ENCODE peak calls at places on chromosomes 4 and X, in seven cellular contexts. One of them, this sample, is unnamed.

GRCh38 chrX:623599-624323 is 6.8 kb upstream of the SHOX start:
- DNase-seq in glutamatergic neuron: peak; percentile 54
- DNase-seq in nephron progenitor cell: peak; percentile 51
- DNase-seq in AG04450: no peak
- DNase-seq in GM10248: no peak
- DNase-seq in B cell: no peak
- DNase-seq in MCF 10A: no peak
- DNase-seq in this sample: no peak

GRCh38 chr4:69907151-69907550 is 23.7 kb upstream of the CSN1S1 start:
- DNase-seq in MCF 10A: no peak
- DNase-seq in AG04450: no peak
- DNase-seq in glutamatergic neuron: no peak
- DNase-seq in B cell: no peak
- DNase-seq in GM10248: no peak
- DNase-seq in nephron progenitor cell: no peak
- DNase-seq in this sample: no peak

GRCh38 chrX:119605398-119605738 is 856 bp downstream of the NKRF start:
- DNase-seq in B cell: peak; percentile 15
- DNase-seq in GM10248: no peak
- DNase-seq in MCF 10A: no peak
- DNase-seq in nephron progenitor cell: peak; percentile 5
- DNase-seq in glutamatergic neuron: no peak
- DNase-seq in AG04450: no peak
- DNase-seq in this sample: peak; percentile 16

GRCh38 chr4:147596377-147596776 is 20.8 kb upstream of the TMEM184C start:
- DNase-seq in MCF 10A: peak; percentile 32
- DNase-seq in B cell: no peak
- DNase-seq in nephron progenitor cell: no peak
- DNase-seq in GM10248: peak; percentile 18
- DNase-seq in glutamatergic neuron: no peak
- DNase-seq in AG04450: no peak
- DNase-seq in this sample: no peak

GRCh38 chr4:3248178-3248480 is 830 bp upstream of the MSANTD1 start:
- DNase-seq in GM10248: no peak
- DNase-seq in nephron progenitor cell: no peak
- DNase-seq in MCF 10A: no peak
- DNase-seq in B cell: no peak
- DNase-seq in glutamatergic neuron: no peak
- DNase-seq in AG04450: no peak
- DNase-seq in this sample: no peak

GRCh38 chr4:124202106-124202505 is 510.4 kb downstream of the ANKRD50 start:
- DNase-seq in B cell: no peak
- DNase-seq in nephron progenitor cell: no peak
- DNase-seq in MCF 10A: peak; percentile 34
- DNase-seq in glutamatergic neuron: no peak
- DNase-seq in AG04450: no peak
- DNase-seq in GM10248: no peak
- DNase-seq in this sample: no peak

GRCh38 chr4:158371158-158371557 is 150.5 kb upstream of the RXFP1 start:
- DNase-seq in B cell: no peak
- DNase-seq in MCF 10A: peak; percentile 70
- DNase-seq in glutamatergic neuron: no peak
- DNase-seq in AG04450: no peak
- DNase-seq in GM10248: no peak
- DNase-seq in nephron progenitor cell: no peak
- DNase-seq in this sample: no peak

GRCh38 chr4:98484031-98484430 is 174.4 kb downstream of the TSPAN5 start:
- DNase-seq in glutamatergic neuron: no peak
- DNase-seq in nephron progenitor cell: no peak
- DNase-seq in MCF 10A: peak; percentile 65
- DNase-seq in AG04450: no peak
- DNase-seq in GM10248: no peak
- DNase-seq in B cell: no peak
- DNase-seq in this sample: no peak

GRCh38 chrX:76538860-76539259 is 111.3 kb downstream of the MAGEE1 start:
- DNase-seq in AG04450: no peak
- DNase-seq in B cell: no peak
- DNase-seq in MCF 10A: no peak
- DNase-seq in glutamatergic neuron: no peak
- DNase-seq in GM10248: no peak
- DNase-seq in nephron progenitor cell: no peak
- DNase-seq in this sample: no peak

GRCh38 chr4:31370866-31371465 is 650.8 kb downstream of the PCDH7 start:
- DNase-seq in AG04450: no peak
- DNase-seq in B cell: peak; percentile 16
- DNase-seq in glutamatergic neuron: no peak
- DNase-seq in nephron progenitor cell: peak; percentile 16
- DNase-seq in MCF 10A: peak; percentile 73
- DNase-seq in GM10248: peak; percentile 32
- DNase-seq in this sample: no peak

GRCh38 chr4:38562751-38563198 is 101.2 kb upstream of the KLF3 start:
- DNase-seq in glutamatergic neuron: no peak
- DNase-seq in AG04450: no peak
- DNase-seq in nephron progenitor cell: no peak
- DNase-seq in MCF 10A: peak; percentile 67
- DNase-seq in B cell: no peak
- DNase-seq in GM10248: no peak
- DNase-seq in this sample: no peak

GRCh38 chrX:129545408-129545807 is 5.3 kb downstream of the OCRL start:
- DNase-seq in MCF 10A: no peak
- DNase-seq in GM10248: no peak
- DNase-seq in glutamatergic neuron: no peak
- DNase-seq in B cell: no peak
- DNase-seq in AG04450: no peak
- DNase-seq in nephron progenitor cell: no peak
- DNase-seq in this sample: no peak

GRCh38 chrX:72624194-72624593 is 51.6 kb upstream of the HDAC8 start:
- DNase-seq in nephron progenitor cell: no peak
- DNase-seq in B cell: no peak
- DNase-seq in AG04450: no peak
- DNase-seq in GM10248: no peak
- DNase-seq in MCF 10A: no peak
- DNase-seq in glutamatergic neuron: no peak
- DNase-seq in this sample: no peak

GRCh38 chr4:185672618-185673017 is 137.3 kb upstream of the PDLIM3 start:
- DNase-seq in nephron progenitor cell: no peak
- DNase-seq in MCF 10A: no peak
- DNase-seq in GM10248: no peak
- DNase-seq in B cell: no peak
- DNase-seq in AG04450: no peak
- DNase-seq in glutamatergic neuron: no peak
- DNase-seq in this sample: no peak

GRCh38 chrX:10329984-10330383 is 173.2 kb downstream of the CLCN4 start:
- DNase-seq in nephron progenitor cell: no peak
- DNase-seq in MCF 10A: no peak
- DNase-seq in GM10248: no peak
- DNase-seq in glutamatergic neuron: no peak
- DNase-seq in B cell: no peak
- DNase-seq in AG04450: no peak
- DNase-seq in this sample: no peak

GRCh38 chr4:12555011-12555410 is 929.1 kb downstream of the RAB28 start:
- DNase-seq in MCF 10A: peak; percentile 91
- DNase-seq in B cell: no peak
- DNase-seq in GM10248: no peak
- DNase-seq in glutamatergic neuron: no peak
- DNase-seq in AG04450: no peak
- DNase-seq in nephron progenitor cell: no peak
- DNase-seq in this sample: no peak

GRCh38 chr4:39732728-39733127 is 34.8 kb downstream of the UBE2K start:
- DNase-seq in GM10248: no peak
- DNase-seq in glutamatergic neuron: no peak
- DNase-seq in nephron progenitor cell: no peak
- DNase-seq in AG04450: peak; percentile 66
- DNase-seq in MCF 10A: peak; percentile 85
- DNase-seq in B cell: no peak
- DNase-seq in this sample: no peak

GRCh38 chrX:147776988-147777387 is 134.7 kb upstream of the FMR1 start:
- DNase-seq in AG04450: no peak
- DNase-seq in B cell: no peak
- DNase-seq in nephron progenitor cell: no peak
- DNase-seq in GM10248: no peak
- DNase-seq in MCF 10A: no peak
- DNase-seq in glutamatergic neuron: no peak
- DNase-seq in this sample: no peak

GRCh38 chr4:186015212-186015817 is 53.6 kb upstream of the TLR3 start:
- DNase-seq in B cell: no peak
- DNase-seq in MCF 10A: peak; percentile 13
- DNase-seq in GM10248: no peak
- DNase-seq in nephron progenitor cell: no peak
- DNase-seq in AG04450: no peak
- DNase-seq in glutamatergic neuron: no peak
- DNase-seq in this sample: no peak

GRCh38 chr4:25467843-25468242 is 90.8 kb downstream of the ANAPC4 start:
- DNase-seq in MCF 10A: no peak
- DNase-seq in GM10248: no peak
- DNase-seq in AG04450: no peak
- DNase-seq in B cell: no peak
- DNase-seq in nephron progenitor cell: no peak
- DNase-seq in glutamatergic neuron: no peak
- DNase-seq in this sample: no peak

GRCh38 chr4:4856071-4857000 is 3.1 kb upstream of the MSX1 start:
- DNase-seq in GM10248: no peak
- DNase-seq in B cell: peak; percentile 33
- DNase-seq in nephron progenitor cell: peak; percentile 71
- DNase-seq in glutamatergic neuron: peak; percentile 40
- DNase-seq in MCF 10A: no peak
- DNase-seq in AG04450: no peak
- DNase-seq in this sample: no peak

GRCh38 chr4:48909697-48910096 is 3.1 kb upstream of the OCIAD2 start:
- DNase-seq in MCF 10A: peak; percentile 97
- DNase-seq in GM10248: no peak
- DNase-seq in B cell: no peak
- DNase-seq in AG04450: peak; percentile 90
- DNase-seq in glutamatergic neuron: no peak
- DNase-seq in nephron progenitor cell: no peak
- DNase-seq in this sample: no peak

GRCh38 chr4:151489462-151490203 is 80.7 kb downstream of the FHIP1A start:
- DNase-seq in AG04450: no peak
- DNase-seq in MCF 10A: no peak
- DNase-seq in GM10248: no peak
- DNase-seq in B cell: no peak
- DNase-seq in nephron progenitor cell: no peak
- DNase-seq in glutamatergic neuron: no peak
- DNase-seq in this sample: no peak
- TF ChIP-seq CTCF in AG04450: no peak
- TF ChIP-seq CTCF in MCF 10A: no peak
- TF ChIP-seq CTCF in GM10248: no peak
- TF ChIP-seq CTCF in B cell: no peak
- TF ChIP-seq CTCF in nephron progenitor cell: no peak
- TF ChIP-seq CTCF in glutamatergic neuron: no peak
- TF ChIP-seq CTCF in this sample: no peak

DNA sequence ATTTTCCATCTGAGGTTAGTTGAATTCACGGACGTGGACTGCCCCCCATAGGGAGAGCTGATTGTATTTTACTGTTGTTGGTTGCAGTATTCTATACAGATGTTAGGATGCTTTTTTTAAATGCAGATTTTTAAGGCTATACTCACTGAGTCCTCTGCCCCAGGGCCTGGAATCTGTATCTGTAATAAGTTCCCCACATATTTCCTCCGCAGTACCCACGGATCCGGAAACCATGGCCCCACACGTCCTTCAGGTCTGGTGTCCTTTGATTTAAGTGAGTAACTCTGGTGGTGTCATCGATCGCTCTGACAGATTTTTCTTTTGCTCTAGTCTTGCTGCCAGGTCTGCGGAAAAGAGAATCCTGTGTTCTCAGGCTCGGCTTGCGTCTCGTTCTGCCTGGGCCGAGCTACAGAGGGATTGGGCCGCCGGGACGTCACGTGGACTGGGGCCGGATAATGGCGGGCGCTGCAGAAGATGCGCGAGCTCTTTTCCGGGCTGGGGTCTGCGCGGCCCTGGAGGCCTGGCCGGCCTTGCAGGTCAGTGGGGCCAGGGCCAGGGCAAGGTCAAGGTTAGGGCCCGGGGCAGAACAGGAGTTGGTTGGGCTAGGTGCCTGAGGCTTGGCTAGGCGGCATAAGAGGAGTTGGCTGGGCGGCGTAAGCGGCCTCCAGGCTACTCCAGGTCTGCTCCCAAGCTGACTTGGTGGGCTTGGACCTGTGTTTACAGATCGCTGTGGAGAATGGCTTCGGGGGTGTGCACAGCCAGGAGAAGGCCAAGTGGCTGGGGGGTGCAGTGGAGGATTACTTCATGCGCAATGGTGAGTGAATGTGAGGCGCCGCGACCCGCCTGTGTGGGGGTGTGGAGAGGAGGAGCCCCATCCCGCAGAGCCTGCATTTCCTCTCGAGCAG is at the start of gene TSR2:
- DNase-seq in nephron progenitor cell: peak; percentile 76
- DNase-seq in GM10248: peak; percentile 77
- DNase-seq in MCF 10A: peak; percentile 82
- DNase-seq in glutamatergic neuron: peak; percentile 82
- DNase-seq in B cell: peak; percentile 77
- DNase-seq in AG04450: peak; percentile 65
- DNase-seq in this sample: peak; percentile 75
- TF ChIP-seq CTCF in nephron progenitor cell: no peak
- TF ChIP-seq CTCF in GM10248: peak; percentile 23
- TF ChIP-seq CTCF in MCF 10A: no peak
- TF ChIP-seq CTCF in glutamatergic neuron: no peak
- TF ChIP-seq CTCF in B cell: no peak
- TF ChIP-seq CTCF in AG04450: peak; percentile 31
- TF ChIP-seq CTCF in this sample: no peak

DNA sequence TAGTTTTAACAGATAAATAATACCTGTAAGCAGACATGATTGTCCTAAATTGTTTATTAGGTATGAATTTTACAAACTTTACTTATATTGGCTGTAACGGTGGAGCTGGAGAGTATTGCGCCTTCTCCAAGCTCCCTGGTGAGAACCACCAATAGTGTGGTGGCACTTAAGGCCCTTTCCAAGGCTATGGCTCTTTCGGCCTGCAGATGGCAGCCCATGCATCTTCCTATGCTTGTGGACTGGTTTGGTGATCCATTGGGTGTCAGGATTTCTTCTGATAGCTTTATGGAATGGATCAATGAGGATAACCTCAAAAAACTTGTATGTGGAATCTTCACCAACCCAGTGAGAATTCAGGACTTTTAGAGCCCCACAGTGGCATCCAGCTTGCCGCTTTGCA is 7.8 kb downstream of the LARP1B start:
- DNase-seq in MCF 10A: peak; percentile 27
- DNase-seq in GM10248: no peak
- DNase-seq in B cell: no peak
- DNase-seq in nephron progenitor cell: no peak
- DNase-seq in AG04450: no peak
- DNase-seq in glutamatergic neuron: peak; percentile 27
- DNase-seq in this sample: no peak
- TF ChIP-seq CTCF in MCF 10A: no peak
- TF ChIP-seq CTCF in GM10248: peak; percentile 21
- TF ChIP-seq CTCF in B cell: no peak
- TF ChIP-seq CTCF in nephron progenitor cell: no peak
- TF ChIP-seq CTCF in AG04450: peak; percentile 32
- TF ChIP-seq CTCF in glutamatergic neuron: no peak
- TF ChIP-seq CTCF in this sample: no peak

DNA sequence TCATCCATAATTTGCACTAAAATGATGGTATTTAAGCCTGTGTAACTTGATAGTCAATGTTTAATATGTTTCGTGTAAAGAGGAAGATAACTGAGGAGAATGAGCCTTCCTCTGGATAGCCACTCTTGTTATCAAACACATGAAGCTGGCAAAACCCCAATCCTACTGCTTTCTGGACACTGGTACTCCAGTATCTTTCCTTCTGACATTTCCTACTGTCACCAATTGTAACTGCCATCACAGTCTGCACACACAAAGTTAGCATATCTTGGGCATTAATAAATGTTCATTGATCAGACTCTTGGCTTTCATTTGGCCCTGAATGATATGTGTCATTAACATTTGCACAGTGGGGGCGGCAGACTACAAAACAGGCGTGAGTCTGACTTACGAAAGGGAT is 419.1 kb downstream of the TMA16 start:
- DNase-seq in AG04450: no peak
- DNase-seq in GM10248: no peak
- DNase-seq in MCF 10A: no peak
- DNase-seq in glutamatergic neuron: no peak
- DNase-seq in nephron progenitor cell: no peak
- DNase-seq in B cell: no peak
- DNase-seq in this sample: no peak
- TF ChIP-seq CTCF in AG04450: no peak
- TF ChIP-seq CTCF in GM10248: no peak
- TF ChIP-seq CTCF in MCF 10A: no peak
- TF ChIP-seq CTCF in glutamatergic neuron: no peak
- TF ChIP-seq CTCF in nephron progenitor cell: no peak
- TF ChIP-seq CTCF in B cell: no peak
- TF ChIP-seq CTCF in this sample: no peak